ENCODE peak calls at places on chromosomes 2 and 18, in eight cellular contexts. One of them, this sample, is unnamed.
A peak's percentile ranks its signal among the peaks of the same experiment; 100 is the strongest.

GRCh38 chr2:43759195-43759594 is 14.6 kb upstream of the DYNC2LI1 start:
- DNase-seq in upper lobe of right lung: no peak
- DNase-seq in astrocyte of the spinal cord: peak; percentile 77
- DNase-seq in activated T-cell treated with anti-CD3 and anti-CD28 coated beads for 24 hours: no peak
- DNase-seq in tibial artery: no peak
- DNase-seq in erythroblast: no peak
- DNase-seq in SW480: peak; percentile 60
- DNase-seq in stimulated activated CD8-positive, alpha-beta memory T cell treated with anti-CD3 and anti-CD28 coated beads, Interleukin-15, amount 100 ng/mL, for 24 hours: no peak
- DNase-seq in this sample: peak; percentile 7

GRCh38 chr2:15678346-15678745 is 86.7 kb downstream of the DDX1 start:
- DNase-seq in tibial artery: no peak
- DNase-seq in SW480: no peak
- DNase-seq in astrocyte of the spinal cord: no peak
- DNase-seq in stimulated activated CD8-positive, alpha-beta memory T cell treated with anti-CD3 and anti-CD28 coated beads, Interleukin-15, amount 100 ng/mL, for 24 hours: no peak
- DNase-seq in erythroblast: no peak
- DNase-seq in upper lobe of right lung: no peak
- DNase-seq in activated T-cell treated with anti-CD3 and anti-CD28 coated beads for 24 hours: no peak
- DNase-seq in this sample: no peak

GRCh38 chr18:48037481-48038271 is 107.2 kb upstream of the SMAD2 start:
- DNase-seq in SW480: no peak
- DNase-seq in tibial artery: peak; percentile 61
- DNase-seq in upper lobe of right lung: no peak
- DNase-seq in erythroblast: no peak
- DNase-seq in astrocyte of the spinal cord: no peak
- DNase-seq in activated T-cell treated with anti-CD3 and anti-CD28 coated beads for 24 hours: no peak
- DNase-seq in stimulated activated CD8-positive, alpha-beta memory T cell treated with anti-CD3 and anti-CD28 coated beads, Interleukin-15, amount 100 ng/mL, for 24 hours: no peak
- DNase-seq in this sample: no peak

GRCh38 chr2:43897492-43897891 is 58.7 kb downstream of the ABCG8 start:
- DNase-seq in tibial artery: no peak
- DNase-seq in upper lobe of right lung: no peak
- DNase-seq in activated T-cell treated with anti-CD3 and anti-CD28 coated beads for 24 hours: no peak
- DNase-seq in stimulated activated CD8-positive, alpha-beta memory T cell treated with anti-CD3 and anti-CD28 coated beads, Interleukin-15, amount 100 ng/mL, for 24 hours: no peak
- DNase-seq in erythroblast: peak; percentile 48
- DNase-seq in SW480: no peak
- DNase-seq in astrocyte of the spinal cord: no peak
- DNase-seq in this sample: no peak

GRCh38 chr18:46413684-46414083 is 243.3 kb downstream of the LOXHD1 start:
- DNase-seq in upper lobe of right lung: no peak
- DNase-seq in tibial artery: no peak
- DNase-seq in astrocyte of the spinal cord: peak; percentile 8
- DNase-seq in SW480: no peak
- DNase-seq in erythroblast: no peak
- DNase-seq in stimulated activated CD8-positive, alpha-beta memory T cell treated with anti-CD3 and anti-CD28 coated beads, Interleukin-15, amount 100 ng/mL, for 24 hours: no peak
- DNase-seq in activated T-cell treated with anti-CD3 and anti-CD28 coated beads for 24 hours: no peak
- DNase-seq in this sample: no peak

GRCh38 chr2:241821460-241822263 is 12.7 kb downstream of the NEU4 start:
- DNase-seq in activated T-cell treated with anti-CD3 and anti-CD28 coated beads for 24 hours: no peak
- DNase-seq in stimulated activated CD8-positive, alpha-beta memory T cell treated with anti-CD3 and anti-CD28 coated beads, Interleukin-15, amount 100 ng/mL, for 24 hours: no peak
- DNase-seq in upper lobe of right lung: no peak
- DNase-seq in erythroblast: no peak
- DNase-seq in tibial artery: peak; percentile 59
- DNase-seq in SW480: no peak
- DNase-seq in astrocyte of the spinal cord: no peak
- DNase-seq in this sample: no peak

GRCh38 chr2:239195318-239195871 is 205.4 kb downstream of the HDAC4 start:
- DNase-seq in erythroblast: no peak
- DNase-seq in activated T-cell treated with anti-CD3 and anti-CD28 coated beads for 24 hours: no peak
- DNase-seq in stimulated activated CD8-positive, alpha-beta memory T cell treated with anti-CD3 and anti-CD28 coated beads, Interleukin-15, amount 100 ng/mL, for 24 hours: no peak
- DNase-seq in SW480: no peak
- DNase-seq in tibial artery: no peak
- DNase-seq in upper lobe of right lung: peak; percentile 43
- DNase-seq in astrocyte of the spinal cord: peak; percentile 23
- DNase-seq in this sample: no peak

GRCh38 chr2:106160786-106161261 is 33.3 kb downstream of the UXS1 start:
- DNase-seq in activated T-cell treated with anti-CD3 and anti-CD28 coated beads for 24 hours: no peak
- DNase-seq in tibial artery: no peak
- DNase-seq in erythroblast: no peak
- DNase-seq in stimulated activated CD8-positive, alpha-beta memory T cell treated with anti-CD3 and anti-CD28 coated beads, Interleukin-15, amount 100 ng/mL, for 24 hours: no peak
- DNase-seq in astrocyte of the spinal cord: no peak
- DNase-seq in upper lobe of right lung: no peak
- DNase-seq in SW480: no peak
- DNase-seq in this sample: no peak

GRCh38 chr2:197803033-197803444 is 1.4 kb upstream of the PLCL1 start:
- DNase-seq in upper lobe of right lung: no peak
- DNase-seq in astrocyte of the spinal cord: peak; percentile 62
- DNase-seq in tibial artery: no peak
- DNase-seq in SW480: peak; percentile 58
- DNase-seq in erythroblast: peak; percentile 48
- DNase-seq in activated T-cell treated with anti-CD3 and anti-CD28 coated beads for 24 hours: no peak
- DNase-seq in stimulated activated CD8-positive, alpha-beta memory T cell treated with anti-CD3 and anti-CD28 coated beads, Interleukin-15, amount 100 ng/mL, for 24 hours: no peak
- DNase-seq in this sample: peak; percentile 25

GRCh38 chr2:28423856-28424605 is 31.4 kb downstream of the FOSL2 start:
- DNase-seq in tibial artery: peak; percentile 65
- DNase-seq in activated T-cell treated with anti-CD3 and anti-CD28 coated beads for 24 hours: no peak
- DNase-seq in upper lobe of right lung: no peak
- DNase-seq in SW480: no peak
- DNase-seq in stimulated activated CD8-positive, alpha-beta memory T cell treated with anti-CD3 and anti-CD28 coated beads, Interleukin-15, amount 100 ng/mL, for 24 hours: no peak
- DNase-seq in astrocyte of the spinal cord: peak; percentile 12
- DNase-seq in erythroblast: no peak
- DNase-seq in this sample: no peak

GRCh38 chr2:60496976-60497375 is 56.5 kb downstream of the BCL11A start:
- DNase-seq in astrocyte of the spinal cord: no peak
- DNase-seq in tibial artery: no peak
- DNase-seq in activated T-cell treated with anti-CD3 and anti-CD28 coated beads for 24 hours: no peak
- DNase-seq in erythroblast: no peak
- DNase-seq in SW480: no peak
- DNase-seq in upper lobe of right lung: no peak
- DNase-seq in stimulated activated CD8-positive, alpha-beta memory T cell treated with anti-CD3 and anti-CD28 coated beads, Interleukin-15, amount 100 ng/mL, for 24 hours: no peak
- DNase-seq in this sample: no peak

GRCh38 chr2:140696449-140696848 is 1434.4 kb downstream of the LRP1B start:
- DNase-seq in SW480: no peak
- DNase-seq in tibial artery: no peak
- DNase-seq in erythroblast: no peak
- DNase-seq in stimulated activated CD8-positive, alpha-beta memory T cell treated with anti-CD3 and anti-CD28 coated beads, Interleukin-15, amount 100 ng/mL, for 24 hours: no peak
- DNase-seq in astrocyte of the spinal cord: no peak
- DNase-seq in upper lobe of right lung: no peak
- DNase-seq in activated T-cell treated with anti-CD3 and anti-CD28 coated beads for 24 hours: no peak
- DNase-seq in this sample: peak; percentile 3

GRCh38 chr2:216713691-216714411 is 18.5 kb upstream of the IGFBP5 start:
- DNase-seq in astrocyte of the spinal cord: peak; percentile 89
- DNase-seq in SW480: no peak
- DNase-seq in upper lobe of right lung: no peak
- DNase-seq in erythroblast: no peak
- DNase-seq in activated T-cell treated with anti-CD3 and anti-CD28 coated beads for 24 hours: no peak
- DNase-seq in tibial artery: peak; percentile 91
- DNase-seq in stimulated activated CD8-positive, alpha-beta memory T cell treated with anti-CD3 and anti-CD28 coated beads, Interleukin-15, amount 100 ng/mL, for 24 hours: no peak
- DNase-seq in this sample: no peak

GRCh38 chr2:66228128-66228547 is 206.8 kb upstream of the MEIS1 start:
- DNase-seq in tibial artery: peak; percentile 68
- DNase-seq in SW480: no peak
- DNase-seq in upper lobe of right lung: no peak
- DNase-seq in stimulated activated CD8-positive, alpha-beta memory T cell treated with anti-CD3 and anti-CD28 coated beads, Interleukin-15, amount 100 ng/mL, for 24 hours: no peak
- DNase-seq in astrocyte of the spinal cord: no peak
- DNase-seq in activated T-cell treated with anti-CD3 and anti-CD28 coated beads for 24 hours: no peak
- DNase-seq in erythroblast: no peak
- DNase-seq in this sample: no peak

GRCh38 chr2:12057436-12058166 is 311.2 kb downstream of the LPIN1 start:
- DNase-seq in astrocyte of the spinal cord: peak; percentile 76
- DNase-seq in tibial artery: peak; percentile 67
- DNase-seq in upper lobe of right lung: no peak
- DNase-seq in activated T-cell treated with anti-CD3 and anti-CD28 coated beads for 24 hours: no peak
- DNase-seq in stimulated activated CD8-positive, alpha-beta memory T cell treated with anti-CD3 and anti-CD28 coated beads, Interleukin-15, amount 100 ng/mL, for 24 hours: peak; percentile 12
- DNase-seq in SW480: no peak
- DNase-seq in erythroblast: no peak
- DNase-seq in this sample: no peak

GRCh38 chr2:236161531-236161930 is 6.7 kb downstream of the GBX2 start:
- DNase-seq in upper lobe of right lung: peak; percentile 51
- DNase-seq in activated T-cell treated with anti-CD3 and anti-CD28 coated beads for 24 hours: no peak
- DNase-seq in tibial artery: no peak
- DNase-seq in stimulated activated CD8-positive, alpha-beta memory T cell treated with anti-CD3 and anti-CD28 coated beads, Interleukin-15, amount 100 ng/mL, for 24 hours: no peak
- DNase-seq in astrocyte of the spinal cord: no peak
- DNase-seq in erythroblast: no peak
- DNase-seq in SW480: no peak
- DNase-seq in this sample: no peak

GRCh38 chr2:224121406-224122067 is 82.5 kb upstream of the SERPINE2 start:
- DNase-seq in astrocyte of the spinal cord: no peak
- DNase-seq in tibial artery: no peak
- DNase-seq in erythroblast: no peak
- DNase-seq in upper lobe of right lung: no peak
- DNase-seq in stimulated activated CD8-positive, alpha-beta memory T cell treated with anti-CD3 and anti-CD28 coated beads, Interleukin-15, amount 100 ng/mL, for 24 hours: no peak
- DNase-seq in activated T-cell treated with anti-CD3 and anti-CD28 coated beads for 24 hours: no peak
- DNase-seq in SW480: no peak
- DNase-seq in this sample: no peak

GRCh38 chr2:224723606-224724217 is 7.5 kb upstream of the CCDC195 start:
- DNase-seq in activated T-cell treated with anti-CD3 and anti-CD28 coated beads for 24 hours: no peak
- DNase-seq in erythroblast: no peak
- DNase-seq in tibial artery: no peak
- DNase-seq in astrocyte of the spinal cord: peak; percentile 31
- DNase-seq in stimulated activated CD8-positive, alpha-beta memory T cell treated with anti-CD3 and anti-CD28 coated beads, Interleukin-15, amount 100 ng/mL, for 24 hours: no peak
- DNase-seq in SW480: no peak
- DNase-seq in upper lobe of right lung: no peak
- DNase-seq in this sample: no peak

GRCh38 chr2:217402622-217403383 is 542.9 kb upstream of the TNP1 start:
- DNase-seq in activated T-cell treated with anti-CD3 and anti-CD28 coated beads for 24 hours: no peak
- DNase-seq in tibial artery: peak; percentile 73
- DNase-seq in astrocyte of the spinal cord: peak; percentile 22
- DNase-seq in erythroblast: no peak
- DNase-seq in SW480: peak; percentile 31
- DNase-seq in upper lobe of right lung: no peak
- DNase-seq in stimulated activated CD8-positive, alpha-beta memory T cell treated with anti-CD3 and anti-CD28 coated beads, Interleukin-15, amount 100 ng/mL, for 24 hours: no peak
- DNase-seq in this sample: no peak

GRCh38 chr2:210477496-210477895 is 937 bp upstream of the LANCL1 start:
- DNase-seq in tibial artery: no peak
- DNase-seq in erythroblast: peak; percentile 49
- DNase-seq in activated T-cell treated with anti-CD3 and anti-CD28 coated beads for 24 hours: peak; percentile 4
- DNase-seq in SW480: no peak
- DNase-seq in stimulated activated CD8-positive, alpha-beta memory T cell treated with anti-CD3 and anti-CD28 coated beads, Interleukin-15, amount 100 ng/mL, for 24 hours: no peak
- DNase-seq in upper lobe of right lung: no peak
- DNase-seq in astrocyte of the spinal cord: peak; percentile 45
- DNase-seq in this sample: no peak

GRCh38 chr2:9657731-9658130 is 26.9 kb upstream of the YWHAQ start:
- DNase-seq in stimulated activated CD8-positive, alpha-beta memory T cell treated with anti-CD3 and anti-CD28 coated beads, Interleukin-15, amount 100 ng/mL, for 24 hours: no peak
- DNase-seq in activated T-cell treated with anti-CD3 and anti-CD28 coated beads for 24 hours: no peak
- DNase-seq in upper lobe of right lung: no peak
- DNase-seq in erythroblast: no peak
- DNase-seq in SW480: no peak
- DNase-seq in astrocyte of the spinal cord: no peak
- DNase-seq in tibial artery: no peak
- DNase-seq in this sample: no peak

GRCh38 chr2:3248754-3249476 is 128.7 kb downstream of the EIPR1 start:
- DNase-seq in erythroblast: no peak
- DNase-seq in SW480: no peak
- DNase-seq in activated T-cell treated with anti-CD3 and anti-CD28 coated beads for 24 hours: no peak
- DNase-seq in tibial artery: no peak
- DNase-seq in upper lobe of right lung: no peak
- DNase-seq in astrocyte of the spinal cord: no peak
- DNase-seq in stimulated activated CD8-positive, alpha-beta memory T cell treated with anti-CD3 and anti-CD28 coated beads, Interleukin-15, amount 100 ng/mL, for 24 hours: no peak
- DNase-seq in this sample: no peak

GRCh38 chr2:114160263-114161001 is 270.5 kb downstream of the ACTR3 start:
- DNase-seq in erythroblast: no peak
- DNase-seq in upper lobe of right lung: no peak
- DNase-seq in astrocyte of the spinal cord: no peak
- DNase-seq in stimulated activated CD8-positive, alpha-beta memory T cell treated with anti-CD3 and anti-CD28 coated beads, Interleukin-15, amount 100 ng/mL, for 24 hours: no peak
- DNase-seq in SW480: no peak
- DNase-seq in tibial artery: no peak
- DNase-seq in activated T-cell treated with anti-CD3 and anti-CD28 coated beads for 24 hours: no peak
- DNase-seq in this sample: no peak

GRCh38 chr2:25250331-25251031 is 82.1 kb upstream of the POMC start:
- DNase-seq in erythroblast: no peak
- DNase-seq in SW480: no peak
- DNase-seq in upper lobe of right lung: no peak
- DNase-seq in astrocyte of the spinal cord: peak; percentile 72
- DNase-seq in stimulated activated CD8-positive, alpha-beta memory T cell treated with anti-CD3 and anti-CD28 coated beads, Interleukin-15, amount 100 ng/mL, for 24 hours: no peak
- DNase-seq in activated T-cell treated with anti-CD3 and anti-CD28 coated beads for 24 hours: no peak
- DNase-seq in tibial artery: no peak
- DNase-seq in this sample: no peak

GRCh38 chr2:42086500-42086953 is 38.7 kb downstream of the PKDCC start:
- DNase-seq in erythroblast: peak; percentile 48
- DNase-seq in activated T-cell treated with anti-CD3 and anti-CD28 coated beads for 24 hours: no peak
- DNase-seq in astrocyte of the spinal cord: peak; percentile 75
- DNase-seq in SW480: peak; percentile 68
- DNase-seq in stimulated activated CD8-positive, alpha-beta memory T cell treated with anti-CD3 and anti-CD28 coated beads, Interleukin-15, amount 100 ng/mL, for 24 hours: no peak
- DNase-seq in tibial artery: no peak
- DNase-seq in upper lobe of right lung: no peak
- DNase-seq in this sample: peak; percentile 61

GRCh38 chr2:216082388-216082733 is 642 bp downstream of the TMEM169 start:
- DNase-seq in erythroblast: no peak
- DNase-seq in SW480: peak; percentile 17
- DNase-seq in tibial artery: no peak
- DNase-seq in activated T-cell treated with anti-CD3 and anti-CD28 coated beads for 24 hours: no peak
- DNase-seq in astrocyte of the spinal cord: no peak
- DNase-seq in stimulated activated CD8-positive, alpha-beta memory T cell treated with anti-CD3 and anti-CD28 coated beads, Interleukin-15, amount 100 ng/mL, for 24 hours: no peak
- DNase-seq in upper lobe of right lung: no peak
- DNase-seq in this sample: no peak